ENCODE peak calls at places on chromosomes 6 and 20, in five cellular contexts. One of them, this sample, is unnamed.

GRCh38 chr20:34083137-34083536 is 28.9 kb downstream of the EIF2S2 start:
- DNase-seq in upper lobe of left lung: peak; percentile 74
- DNase-seq in HL-60: no peak
- DNase-seq in mucosa of descending colon: peak; percentile 47
- DNase-seq in hepatocyte: peak; percentile 25
- DNase-seq in this sample: no peak

GRCh38 chr6:15017251-15017650 is 228.6 kb upstream of the JARID2 start:
- DNase-seq in upper lobe of left lung: no peak
- DNase-seq in HL-60: no peak
- DNase-seq in mucosa of descending colon: no peak
- DNase-seq in hepatocyte: peak; percentile 38
- DNase-seq in this sample: no peak

GRCh38 chr6:39496951-39497350 is 174.4 kb upstream of the KCNK16 start:
- DNase-seq in upper lobe of left lung: peak; percentile 9
- DNase-seq in HL-60: no peak
- DNase-seq in mucosa of descending colon: peak; percentile 28
- DNase-seq in hepatocyte: peak; percentile 26
- DNase-seq in this sample: no peak

GRCh38 chr6:81309841-81310240 is 442.6 kb downstream of the TENT5A start:
- DNase-seq in upper lobe of left lung: no peak
- DNase-seq in HL-60: no peak
- DNase-seq in mucosa of descending colon: no peak
- DNase-seq in hepatocyte: no peak
- DNase-seq in this sample: no peak

GRCh38 chr6:21264288-21264818 is 329.2 kb upstream of the SOX4 start:
- DNase-seq in upper lobe of left lung: no peak
- DNase-seq in HL-60: no peak
- DNase-seq in mucosa of descending colon: no peak
- DNase-seq in hepatocyte: peak; percentile 13
- DNase-seq in this sample: no peak

GRCh38 chr20:35600176-35600995 is 15.2 kb upstream of the SPAG4 start:
- DNase-seq in upper lobe of left lung: peak; percentile 79
- DNase-seq in HL-60: no peak
- DNase-seq in mucosa of descending colon: no peak
- DNase-seq in hepatocyte: no peak
- DNase-seq in this sample: no peak

GRCh38 chr6:3920321-3920720 is 71.1 kb downstream of the FAM50B start:
- DNase-seq in upper lobe of left lung: no peak
- DNase-seq in HL-60: no peak
- DNase-seq in mucosa of descending colon: no peak
- DNase-seq in hepatocyte: no peak
- DNase-seq in this sample: no peak

GRCh38 chr20:17647391-17648305 is 34.4 kb downstream of the RRBP1 start:
- DNase-seq in upper lobe of left lung: no peak
- DNase-seq in HL-60: no peak
- DNase-seq in mucosa of descending colon: peak; percentile 26
- DNase-seq in hepatocyte: no peak
- DNase-seq in this sample: no peak

GRCh38 chr6:73121421-73121993 is 103.8 kb downstream of the KHDC1L start:
- DNase-seq in upper lobe of left lung: no peak
- DNase-seq in HL-60: no peak
- DNase-seq in mucosa of descending colon: no peak
- DNase-seq in hepatocyte: peak; percentile 22
- DNase-seq in this sample: no peak

GRCh38 chr20:24950836-24951525 is 1.9 kb downstream of the CST7 start:
- DNase-seq in upper lobe of left lung: no peak
- DNase-seq in HL-60: no peak
- DNase-seq in mucosa of descending colon: peak; percentile 9
- DNase-seq in hepatocyte: no peak
- DNase-seq in this sample: no peak

GRCh38 chr6:159833556-159833955 is 33.5 kb downstream of the PNLDC1 start:
- DNase-seq in upper lobe of left lung: no peak
- DNase-seq in HL-60: no peak
- DNase-seq in mucosa of descending colon: no peak
- DNase-seq in hepatocyte: no peak
- DNase-seq in this sample: no peak

GRCh38 chr6:139568956-139569538 is 194.6 kb upstream of the CITED2 start:
- DNase-seq in upper lobe of left lung: no peak
- DNase-seq in HL-60: no peak
- DNase-seq in mucosa of descending colon: no peak
- DNase-seq in hepatocyte: no peak
- DNase-seq in this sample: no peak

GRCh38 chr20:46051556-46052323 is 22.7 kb downstream of the SLC12A5 start:
- DNase-seq in upper lobe of left lung: peak; percentile 28
- DNase-seq in HL-60: no peak
- DNase-seq in mucosa of descending colon: no peak
- DNase-seq in hepatocyte: no peak
- DNase-seq in this sample: no peak

GRCh38 chr6:149130093-149130872 is 187.2 kb upstream of the TAB2 start:
- DNase-seq in upper lobe of left lung: no peak
- DNase-seq in HL-60: no peak
- DNase-seq in mucosa of descending colon: no peak
- DNase-seq in hepatocyte: no peak
- DNase-seq in this sample: no peak

GRCh38 chr6:16321826-16322225 is 83.4 kb downstream of the GMPR start:
- DNase-seq in upper lobe of left lung: no peak
- DNase-seq in HL-60: no peak
- DNase-seq in mucosa of descending colon: no peak
- DNase-seq in hepatocyte: no peak
- DNase-seq in this sample: no peak

GRCh38 chr6:140003217-140003616 is 628.8 kb upstream of the CITED2 start:
- DNase-seq in upper lobe of left lung: no peak
- DNase-seq in HL-60: no peak
- DNase-seq in mucosa of descending colon: no peak
- DNase-seq in hepatocyte: no peak
- DNase-seq in this sample: no peak

GRCh38 chr6:12898603-12899002 is 182.0 kb downstream of the PHACTR1 start:
- DNase-seq in upper lobe of left lung: no peak
- DNase-seq in HL-60: no peak
- DNase-seq in mucosa of descending colon: no peak
- DNase-seq in hepatocyte: no peak
- DNase-seq in this sample: no peak

GRCh38 chr6:2942916-2943563 is 28.3 kb downstream of the SERPINB6 start:
- DNase-seq in upper lobe of left lung: no peak
- DNase-seq in HL-60: no peak
- DNase-seq in mucosa of descending colon: no peak
- DNase-seq in hepatocyte: no peak
- DNase-seq in this sample: no peak

GRCh38 chr6:119037264-119037663 is 41.2 kb downstream of the FAM184A start:
- DNase-seq in upper lobe of left lung: no peak
- DNase-seq in HL-60: no peak
- DNase-seq in mucosa of descending colon: no peak
- DNase-seq in hepatocyte: no peak
- DNase-seq in this sample: no peak

GRCh38 chr20:52087471-52087870 is 104.1 kb downstream of the ZFP64 start:
- DNase-seq in upper lobe of left lung: no peak
- DNase-seq in HL-60: no peak
- DNase-seq in mucosa of descending colon: no peak
- DNase-seq in hepatocyte: no peak
- DNase-seq in this sample: no peak

GRCh38 chr20:50655325-50655880 is 35.9 kb downstream of the RIPOR3 start:
- DNase-seq in upper lobe of left lung: peak; percentile 73
- DNase-seq in HL-60: no peak
- DNase-seq in mucosa of descending colon: peak; percentile 48
- DNase-seq in hepatocyte: peak; percentile 76
- DNase-seq in this sample: no peak

GRCh38 chr20:19828233-19828632 is 70.2 kb downstream of the RIN2 start:
- DNase-seq in upper lobe of left lung: no peak
- DNase-seq in HL-60: peak; percentile 87
- DNase-seq in mucosa of descending colon: no peak
- DNase-seq in hepatocyte: peak; percentile 39
- DNase-seq in this sample: no peak

GRCh38 chr6:111530218-111530617 is 47.2 kb upstream of the REV3L start:
- DNase-seq in upper lobe of left lung: no peak
- DNase-seq in HL-60: no peak
- DNase-seq in mucosa of descending colon: no peak
- DNase-seq in hepatocyte: no peak
- DNase-seq in this sample: no peak

GRCh38 chr6:73236147-73236750 is 11.0 kb upstream of the KHDC1L start:
- DNase-seq in upper lobe of left lung: no peak
- DNase-seq in HL-60: no peak
- DNase-seq in mucosa of descending colon: no peak
- DNase-seq in hepatocyte: no peak
- DNase-seq in this sample: no peak

GRCh38 chr20:23766531-23766930 is 15.8 kb upstream of the CST1 start:
- DNase-seq in upper lobe of left lung: no peak
- DNase-seq in HL-60: no peak
- DNase-seq in mucosa of descending colon: no peak
- DNase-seq in hepatocyte: no peak
- DNase-seq in this sample: no peak

GRCh38 chr6:160995271-160995670 is 3.7 kb downstream of the MAP3K4 start:
- DNase-seq in upper lobe of left lung: no peak
- DNase-seq in HL-60: no peak
- DNase-seq in mucosa of descending colon: no peak
- DNase-seq in hepatocyte: no peak
- DNase-seq in this sample: no peak

GRCh38 chr20:45311589-45312211 is 3.6 kb upstream of the MATN4 start:
- DNase-seq in upper lobe of left lung: peak; percentile 94
- DNase-seq in HL-60: peak; percentile 41
- DNase-seq in mucosa of descending colon: peak; percentile 78
- DNase-seq in hepatocyte: peak; percentile 80
- DNase-seq in this sample: peak; percentile 80

GRCh38 chr6:80527552-80528052 is 421.1 kb downstream of the BCKDHB start:
- DNase-seq in upper lobe of left lung: no peak
- DNase-seq in HL-60: no peak
- DNase-seq in mucosa of descending colon: no peak
- DNase-seq in hepatocyte: peak; percentile 41
- DNase-seq in this sample: no peak

GRCh38 chr20:5222919-5223634 is 93.7 kb downstream of the PROKR2 start:
- DNase-seq in upper lobe of left lung: no peak
- DNase-seq in HL-60: peak; percentile 7
- DNase-seq in mucosa of descending colon: peak; percentile 58
- DNase-seq in hepatocyte: peak; percentile 79
- DNase-seq in this sample: no peak

GRCh38 chr6:139988702-139989101 is 614.3 kb upstream of the CITED2 start:
- DNase-seq in upper lobe of left lung: no peak
- DNase-seq in HL-60: no peak
- DNase-seq in mucosa of descending colon: no peak
- DNase-seq in hepatocyte: no peak
- DNase-seq in this sample: no peak

GRCh38 chr6:46816626-46817025 is 23.4 kb downstream of the MEP1A start:
- DNase-seq in upper lobe of left lung: no peak
- DNase-seq in HL-60: no peak
- DNase-seq in mucosa of descending colon: no peak
- DNase-seq in hepatocyte: peak; percentile 23
- DNase-seq in this sample: no peak

DNA sequence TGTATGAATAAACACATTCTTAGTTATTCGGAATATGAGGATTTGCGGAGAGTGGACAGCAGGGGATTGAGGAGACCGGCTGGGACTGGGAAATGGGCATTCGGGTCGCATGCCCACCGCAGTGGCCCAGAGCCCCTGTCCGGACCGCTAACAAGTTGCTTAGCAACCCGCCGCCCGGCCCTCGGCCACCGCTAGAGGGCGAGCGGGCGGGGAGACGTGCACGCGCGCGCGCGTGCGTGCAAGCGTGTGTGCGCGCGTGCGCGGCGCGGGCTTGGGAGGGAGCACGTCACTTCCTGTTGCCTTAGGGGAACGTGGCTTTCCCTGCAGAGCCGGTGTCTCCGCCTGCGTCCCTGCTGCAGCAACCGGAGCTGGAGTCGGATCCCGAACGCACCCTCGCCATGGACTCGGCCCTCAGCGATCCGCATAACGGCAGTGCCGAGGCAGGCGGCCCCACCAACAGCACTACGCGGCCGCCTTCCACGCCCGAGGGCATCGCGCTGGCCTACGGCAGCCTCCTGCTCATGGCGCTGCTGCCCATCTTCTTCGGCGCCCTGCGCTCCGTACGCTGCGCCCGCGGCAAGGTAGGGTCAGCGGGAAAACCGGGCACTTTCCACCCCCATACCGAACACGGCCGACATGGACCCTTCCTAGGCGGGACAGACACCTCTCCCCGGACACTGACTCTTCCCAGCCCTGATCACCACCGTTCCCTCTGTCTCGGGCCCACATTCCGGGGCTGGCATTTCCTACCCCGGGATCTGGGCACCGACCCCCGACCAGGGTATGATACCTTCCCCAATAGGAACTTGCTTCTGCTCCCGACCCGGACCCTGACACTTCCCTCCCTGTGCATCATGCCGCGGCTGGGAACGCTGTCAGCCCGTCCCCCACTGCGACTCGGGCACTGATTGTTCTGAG is at the start of gene HM13:
- DNase-seq in upper lobe of left lung: peak; percentile 100
- DNase-seq in HL-60: peak; percentile 94
- DNase-seq in mucosa of descending colon: peak; percentile 93
- DNase-seq in hepatocyte: peak; percentile 100
- DNase-seq in this sample: peak; percentile 97
- TF ChIP-seq CTCF in upper lobe of left lung: peak; percentile 99
- TF ChIP-seq CTCF in HL-60: peak; percentile 83
- TF ChIP-seq CTCF in mucosa of descending colon: peak; percentile 97
- TF ChIP-seq CTCF in hepatocyte: peak; percentile 99
- TF ChIP-seq CTCF in this sample: peak; percentile 100

DNA sequence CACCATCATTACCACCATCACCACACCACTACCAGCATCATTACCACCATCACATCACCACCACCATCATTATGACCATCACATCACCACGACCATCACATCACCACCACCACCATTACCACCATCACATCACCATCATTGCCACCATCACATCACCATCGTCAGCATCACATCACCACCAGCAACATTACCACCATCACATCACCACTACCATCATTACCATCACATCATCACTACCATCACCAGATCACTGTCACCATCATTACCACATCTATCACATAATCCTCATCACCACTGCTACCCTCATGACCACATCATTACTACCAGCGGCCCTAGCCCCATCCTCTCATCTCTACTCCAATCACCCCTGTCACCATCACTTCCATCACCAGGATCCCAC is 3.5 kb upstream of the SLC22A7 start:
- DNase-seq in upper lobe of left lung: no peak
- DNase-seq in HL-60: no peak
- DNase-seq in mucosa of descending colon: no peak
- DNase-seq in hepatocyte: no peak
- DNase-seq in this sample: no peak
- TF ChIP-seq CTCF in upper lobe of left lung: no peak
- TF ChIP-seq CTCF in HL-60: no peak
- TF ChIP-seq CTCF in mucosa of descending colon: no peak
- TF ChIP-seq CTCF in hepatocyte: no peak
- TF ChIP-seq CTCF in this sample: no peak

GRCh38 chr20:39880890-39881289 is 808.1 kb downstream of the MAFB start:
- DNase-seq in upper lobe of left lung: no peak
- DNase-seq in HL-60: no peak
- DNase-seq in mucosa of descending colon: no peak
- DNase-seq in hepatocyte: no peak
- DNase-seq in this sample: no peak
- TF ChIP-seq CTCF in upper lobe of left lung: no peak
- TF ChIP-seq CTCF in HL-60: peak; percentile 8
- TF ChIP-seq CTCF in mucosa of descending colon: no peak
- TF ChIP-seq CTCF in hepatocyte: peak; percentile 16
- TF ChIP-seq CTCF in this sample: peak; percentile 39

DNA sequence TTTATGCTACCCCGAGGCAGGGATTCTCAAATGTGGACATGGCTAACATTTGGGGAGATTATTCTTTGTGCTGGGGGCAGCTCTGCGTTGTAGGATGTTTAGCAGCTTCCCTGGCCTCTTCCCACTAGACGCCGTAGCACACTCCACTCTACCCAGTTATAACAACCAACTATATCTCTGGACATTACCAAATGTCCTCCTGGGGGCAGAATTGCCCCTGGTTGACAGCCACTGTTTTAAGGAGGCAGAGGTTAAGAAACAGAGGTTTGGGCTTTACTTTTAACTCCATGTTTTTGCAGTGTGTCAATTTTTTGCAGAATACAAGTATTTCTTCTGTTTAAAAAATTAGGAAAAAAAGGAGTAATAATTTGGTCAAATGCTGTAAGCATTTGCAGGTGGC is 56.2 kb upstream of the BMP6 start:
- DNase-seq in upper lobe of left lung: no peak
- DNase-seq in HL-60: no peak
- DNase-seq in mucosa of descending colon: no peak
- DNase-seq in hepatocyte: no peak
- DNase-seq in this sample: no peak
- TF ChIP-seq CTCF in upper lobe of left lung: no peak
- TF ChIP-seq CTCF in HL-60: no peak
- TF ChIP-seq CTCF in mucosa of descending colon: no peak
- TF ChIP-seq CTCF in hepatocyte: no peak
- TF ChIP-seq CTCF in this sample: no peak

This sample was measured in type B pancreatic cell.